ENCODE peak calls at places on chromosomes 1 and 21, in seven cellular contexts. O is transverse colon; G is testis; J is DND-41; E is spleen; D is CD8-positive, alpha-beta memory T cell; P is left ventricle myocardium inferior. N is an unnamed sample.
A peak's percentile ranks its signal among the peaks of the same experiment; 100 is the strongest.

GRCh38 chr1:230537456-230537855 is 104.8 kb upstream of the COG2 start:
- DNase-seq in O (no peak), G (no peak), J (no peak), E (no peak), D (no peak), P (no peak), N (no peak)

GRCh38 chr1:24805534-24806301 is 60.5 kb downstream of the CLIC4 start:
- DNase-seq in O (no peak), G (no peak), J (no peak), E (no peak), D (no peak), P (no peak), N (no peak)

GRCh38 chr1:98817830-98818229 is 156.3 kb downstream of the SNX7 start:
- DNase-seq in O (no peak), G (no peak), J (no peak), E (no peak), D (no peak), P (no peak), N (no peak)

GRCh38 chr1:214854126-214854875 is 228.2 kb upstream of the KCNK2 start:
- DNase-seq in O (no peak), G (no peak), J (no peak), E (no peak), D (no peak), P (no peak), N (no peak)

GRCh38 chr1:50975436-50975835 is 5.4 kb downstream of the CDKN2C start:
- DNase-seq in O (no peak), G (no peak), J (no peak), E (no peak), D (no peak), P (no peak), N (no peak)

GRCh38 chr21:31457675-31458074 is 113.6 kb upstream of the TIAM1 start:
- DNase-seq in O (no peak), G (peak; percentile 41), J (no peak), E (no peak), D (no peak), P (no peak), N (no peak)

GRCh38 chr1:165444897-165445370 is at the start of gene RXRG:
- DNase-seq in O (no peak), G (peak; percentile 42), J (no peak), E (no peak), D (peak; percentile 11), P (peak; percentile 52), N (peak; percentile 27)

GRCh38 chr1:188249813-188250212 is 1421.1 kb downstream of the PLA2G4A start:
- DNase-seq in O (no peak), G (no peak), J (no peak), E (no peak), D (no peak), P (no peak), N (no peak)

GRCh38 chr1:64112281-64112680 is 91.1 kb upstream of the UBE2U start:
- DNase-seq in O (no peak), G (no peak), J (no peak), E (no peak), D (no peak), P (no peak), N (no peak)

GRCh38 chr1:9559673-9560072 is 20.4 kb downstream of the SLC25A33 start:
- DNase-seq in O (no peak), G (no peak), J (peak; percentile 29), E (no peak), D (peak; percentile 65), P (no peak), N (no peak)

DNA sequence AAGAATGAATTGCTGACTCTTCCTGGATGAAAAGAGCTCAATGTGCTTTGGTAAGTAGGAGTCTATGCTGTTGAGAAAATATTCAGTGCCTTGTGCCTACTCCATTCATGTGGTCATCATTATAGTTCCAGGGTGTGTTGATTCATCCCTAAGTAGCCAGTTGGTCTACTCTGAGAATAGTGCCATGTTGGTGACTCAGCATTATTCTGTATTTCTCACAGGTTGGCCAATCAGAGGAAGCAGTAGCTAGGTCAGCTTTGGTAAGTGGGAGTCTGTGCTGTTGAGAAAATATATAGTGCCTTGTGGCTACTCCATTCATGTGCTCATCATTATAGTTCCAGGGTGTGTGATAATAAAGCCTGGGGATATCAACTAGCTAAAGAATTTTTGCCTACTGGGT is 397.3 kb downstream of the AGBL4 start:
- DNase-seq in O (no peak), G (no peak), J (no peak), E (no peak), D (no peak), P (no peak), N (no peak)
- H3K9me3 ChIP-seq in O (no peaks in the 10 kb centered on the region), G (no peaks in the 10 kb centered on the region), J (no peaks in the 10 kb centered on the region), E (peaks cover 7% of the 10 kb centered on the region), D (no peaks in the 10 kb centered on the region), P (no peaks in the 10 kb centered on the region), N (no peaks in the 10 kb centered on the region)

DNA sequence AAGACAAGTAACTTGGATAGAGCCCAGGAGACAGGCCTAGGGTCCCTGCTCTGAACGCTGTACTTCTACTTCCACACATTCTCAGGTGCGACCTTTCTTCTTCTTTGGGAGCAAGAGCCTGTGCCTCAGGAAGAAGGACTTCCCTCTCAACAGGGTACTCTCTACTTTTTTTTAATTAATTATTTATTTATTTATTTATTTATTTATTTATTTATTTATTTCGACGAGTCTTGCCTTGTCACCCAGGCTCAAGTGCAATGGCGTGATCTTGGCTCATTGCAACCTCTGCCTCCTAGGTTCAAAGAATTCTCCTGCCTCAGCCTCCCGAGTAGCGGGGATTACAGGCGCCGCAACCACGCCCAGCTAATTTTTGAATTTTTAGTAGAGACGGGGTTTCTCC is 361.6 kb downstream of the FAM72C start:
- DNase-seq in O (no peak), G (no peak), J (no peak), E (no peak), D (no peak), P (no peak), N (no peak)
- H3K9me3 ChIP-seq in O (no peaks in the 10 kb centered on the region), G (no peaks in the 10 kb centered on the region), J (no peaks in the 10 kb centered on the region), E (no peaks in the 10 kb centered on the region), D (no peaks in the 10 kb centered on the region), P (no peaks in the 10 kb centered on the region), N (no peaks in the 10 kb centered on the region)

GRCh38 chr1:227612658-227613057 is 49.3 kb downstream of the ZNF678 start:
- DNase-seq in O (no peak), G (no peak), J (no peak), E (no peak), D (no peak), P (no peak), N (no peak)

GRCh38 chr1:227604446-227604845 is 41.1 kb downstream of the ZNF678 start:
- DNase-seq in O (no peak), G (no peak), J (no peak), E (no peak), D (no peak), P (no peak), N (no peak)

GRCh38 chr1:227603327-227603726 is 40.0 kb downstream of the ZNF678 start:
- DNase-seq in O (no peak), G (no peak), J (no peak), E (no peak), D (no peak), P (no peak), N (no peak)

GRCh38 chr1:227607336-227607898 is 44.1 kb downstream of the ZNF678 start:
- DNase-seq in O (no peak), G (no peak), J (no peak), E (no peak), D (no peak), P (no peak), N (no peak)
- H3K9me3 ChIP-seq in O (peaks cover 37% of the 10 kb centered on the region), G (no peaks in the 10 kb centered on the region), J (peaks cover 44% of the 10 kb centered on the region), E (peaks cover 100% of the 10 kb centered on the region), D (no peaks in the 10 kb centered on the region), P (peaks cover 27% of the 10 kb centered on the region), N (peaks cover 48% of the 10 kb centered on the region)

DNA sequence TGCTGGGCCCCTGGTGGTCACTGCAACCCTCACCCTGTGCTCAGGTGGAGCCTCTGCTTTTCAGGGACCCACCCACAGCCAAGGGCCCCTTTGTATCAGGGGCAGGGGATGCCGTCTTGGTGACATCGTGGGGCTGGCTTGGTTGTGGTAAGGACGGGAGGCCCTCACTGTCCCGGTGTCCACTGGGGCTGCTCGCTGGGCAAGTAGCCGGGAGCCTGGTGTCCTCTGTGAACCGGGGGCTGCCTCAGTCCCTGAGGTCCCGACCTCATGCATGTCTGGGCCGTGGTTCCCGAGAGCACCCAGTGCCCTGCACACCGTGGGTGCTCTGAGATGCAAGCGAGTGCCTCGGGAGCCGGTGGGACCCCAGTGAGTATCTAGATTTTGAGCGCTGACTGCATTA is 56.0 kb upstream of the TTC34 start:
- DNase-seq in O (no peak), G (no peak), J (no peak), E (peak; percentile 48), D (no peak), P (no peak), N (no peak)
- H3K9me3 ChIP-seq in O (no peaks in the 10 kb centered on the region), G (no peaks in the 10 kb centered on the region), J (peaks cover 3% of the 10 kb centered on the region), E (no peaks in the 10 kb centered on the region), D (no peaks in the 10 kb centered on the region), P (no peaks in the 10 kb centered on the region), N (no peaks in the 10 kb centered on the region)

DNA sequence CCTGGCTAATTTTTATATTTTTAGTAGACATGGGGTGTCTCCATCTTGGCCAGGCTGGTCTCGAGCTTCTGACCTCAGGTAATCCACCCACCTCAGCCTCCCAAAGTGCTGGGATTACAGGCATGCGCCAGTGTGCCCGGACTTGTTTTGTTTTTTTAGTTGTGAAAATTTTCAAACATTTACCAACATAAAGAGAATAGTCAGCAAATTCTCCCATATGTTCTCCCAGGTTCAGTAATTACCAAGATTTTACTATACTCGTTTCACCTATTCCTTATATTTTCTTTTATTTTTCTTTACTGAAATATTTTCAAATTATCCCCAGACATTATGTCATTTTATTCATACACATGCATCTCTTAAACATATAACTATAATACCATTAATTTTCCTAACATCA is 218.1 kb upstream of the L1TD1 start:
- DNase-seq in O (no peak), G (no peak), J (no peak), E (no peak), D (no peak), P (no peak), N (no peak)
- H3K9me3 ChIP-seq in O (no peaks in the 10 kb centered on the region), G (no peaks in the 10 kb centered on the region), J (no peaks in the 10 kb centered on the region), E (no peaks in the 10 kb centered on the region), D (no peaks in the 10 kb centered on the region), P (no peaks in the 10 kb centered on the region), N (no peaks in the 10 kb centered on the region)

DNA sequence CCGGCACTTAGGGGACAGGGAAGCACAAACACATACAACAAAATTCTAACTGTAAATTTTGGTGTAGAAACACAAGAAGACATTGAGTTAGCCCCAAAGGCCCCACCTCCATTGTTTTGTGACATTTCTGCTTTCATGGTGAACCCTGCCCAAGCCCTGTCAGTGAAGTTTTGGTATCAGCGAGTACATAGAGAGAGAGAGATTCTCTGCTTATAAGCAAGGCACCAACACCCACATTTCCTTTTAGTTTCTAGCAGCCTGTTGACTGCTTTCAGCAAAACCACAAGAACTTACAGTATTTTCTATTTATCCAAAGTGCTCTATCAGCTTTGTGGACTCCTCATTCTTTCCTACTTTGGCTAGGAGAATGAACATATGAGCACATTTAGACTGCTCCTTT is 24.0 kb downstream of the ZNF124 start:
- DNase-seq in O (no peak), G (no peak), J (no peak), E (no peak), D (no peak), P (no peak), N (no peak)
- H3K9me3 ChIP-seq in O (peaks cover 93% of the 10 kb centered on the region), G (no peaks in the 10 kb centered on the region), J (peaks cover 51% of the 10 kb centered on the region), E (peaks cover 100% of the 10 kb centered on the region), D (peaks cover 62% of the 10 kb centered on the region), P (peaks cover 99% of the 10 kb centered on the region), N (peaks cover 64% of the 10 kb centered on the region)

N was measured in CD4-positive, CD25-positive, alpha-beta regulatory T cell.